ENCODE peak calls at places on chromosome 7, in ten cellular contexts. D, U, C, J, W, K, S, L, Q and N are unnamed samples.

GRCh38 chr7:6590645-6591110 is 857 bp downstream of the INTS15 start:
- ATAC-seq in D (peak; percentile 75), U (no peak), C (no peak), J (peak; percentile 68), W (peak; percentile 44), K (peak; percentile 35), S (no peak), L (no peak), Q (no peak), N (no peak)

GRCh38 chr7:112232212-112232978 is 25.9 kb downstream of the ZNF277 start:
- ATAC-seq in D (no peak), U (no peak), C (no peak), J (no peak), W (peak; percentile 21), K (no peak), S (no peak), L (no peak), Q (no peak), N (no peak)

GRCh38 chr7:137592232-137592896 is 248.8 kb upstream of the PTN start:
- ATAC-seq in D (peak; percentile 90), U (peak; percentile 93), C (peak; percentile 83), J (peak; percentile 91), W (peak; percentile 92), K (peak; percentile 97), S (no peak), L (peak; percentile 92), Q (peak; percentile 78), N (peak; percentile 57)

GRCh38 chr7:322708-323111 is 32.7 kb downstream of the FOXL3 start:
- ATAC-seq in D (no peak), U (no peak), C (no peak), J (no peak), W (no peak), K (no peak), S (no peak), L (no peak), Q (no peak), N (peak; percentile 4)

GRCh38 chr7:45865594-45866410 is 7.1 kb downstream of the CCDC201 start:
- ATAC-seq in D (no peak), U (no peak), C (peak; percentile 18), J (peak; percentile 37), W (no peak), K (no peak), S (no peak), L (no peak), Q (no peak), N (no peak)

GRCh38 chr7:27113991-27114866 is 11.7 kb upstream of the HOXA2 start:
- ATAC-seq in D (peak; percentile 54), U (no peak), C (peak; percentile 49), J (peak; percentile 46), W (peak; percentile 61), K (peak; percentile 42), S (no peak), L (peak; percentile 51), Q (peak; percentile 12), N (peak; percentile 54)

GRCh38 chr7:100418930-100419659 is 9.4 kb downstream of the ZCWPW1 start:
- ATAC-seq in D (peak; percentile 74), U (no peak), C (no peak), J (no peak), W (no peak), K (no peak), S (no peak), L (no peak), Q (no peak), N (no peak)

GRCh38 chr7:135210818-135211178 is 528 bp downstream of the WDR91 start:
- ATAC-seq in D (peak; percentile 35), U (no peak), C (no peak), J (peak; percentile 43), W (peak; percentile 0), K (peak; percentile 3), S (no peak), L (no peak), Q (peak; percentile 2), N (peak; percentile 1)

GRCh38 chr7:125112741-125113309 is 183.2 kb upstream of the POT1 start:
- ATAC-seq in D (no peak), U (no peak), C (no peak), J (no peak), W (no peak), K (no peak), S (no peak), L (no peak), Q (no peak), N (no peak)

GRCh38 chr7:18552943-18553584 is 57.5 kb downstream of the HDAC9 start:
- ATAC-seq in D (no peak), U (peak; percentile 57), C (no peak), J (peak; percentile 95), W (peak; percentile 37), K (no peak), S (no peak), L (peak; percentile 95), Q (no peak), N (no peak)

GRCh38 chr7:140696024-140696678 is 357 bp upstream of the NDUFB2 start:
- ATAC-seq in D (peak; percentile 94), U (peak; percentile 97), C (no peak), J (no peak), W (peak; percentile 96), K (peak; percentile 3), S (peak; percentile 23), L (peak; percentile 97), Q (no peak), N (no peak)

GRCh38 chr7:5396999-5397656 is 26.5 kb downstream of the TNRC18 start:
- ATAC-seq in D (peak; percentile 97), U (peak; percentile 92), C (peak; percentile 95), J (peak; percentile 86), W (peak; percentile 96), K (peak; percentile 96), S (peak; percentile 96), L (peak; percentile 89), Q (peak; percentile 87), N (peak; percentile 93)
- H3K4me3 ChIP-seq in D (peak overlapping the region; percentile 74), U (peak overlapping the region; percentile 46), C (peak overlapping the region; percentile 65), J (peak overlapping the region; percentile 63), W (peak overlapping the region; percentile 52), K (peak overlapping the region; percentile 80), S (peak overlapping the region; percentile 99), L (peak overlapping the region; percentile 21), Q (no peak overlapping the region), N (peak overlapping the region; percentile 46)

GRCh38 chr7:123157606-123158005 is 42.2 kb downstream of the SLC13A1 start:
- ATAC-seq in D (no peak), U (no peak), C (no peak), J (no peak), W (no peak), K (no peak), S (no peak), L (no peak), Q (no peak), N (no peak)

GRCh38 chr7:123151443-123151842 is 48.3 kb downstream of the SLC13A1 start:
- ATAC-seq in D (no peak), U (no peak), C (no peak), J (no peak), W (no peak), K (no peak), S (no peak), L (no peak), Q (no peak), N (no peak)

GRCh38 chr7:123154231-123154860 is 45.4 kb downstream of the SLC13A1 start:
- ATAC-seq in D (peak; percentile 99), U (peak; percentile 84), C (peak; percentile 93), J (peak; percentile 86), W (peak; percentile 99), K (peak; percentile 94), S (peak; percentile 36), L (peak; percentile 86), Q (peak; percentile 83), N (peak; percentile 87)

GRCh38 chr7:123155571-123155970 is 44.2 kb downstream of the SLC13A1 start:
- ATAC-seq in D (no peak), U (no peak), C (no peak), J (no peak), W (no peak), K (no peak), S (no peak), L (no peak), Q (no peak), N (no peak)
- H3K27ac ChIP-seq in D (no peak overlapping the region), U (no peak overlapping the region), C (no peak overlapping the region), J (no peak overlapping the region), W (no peak overlapping the region), K (no peak overlapping the region), S (no peak overlapping the region), L (no peak overlapping the region), Q (no peak overlapping the region), N (no peak overlapping the region)

DNA sequence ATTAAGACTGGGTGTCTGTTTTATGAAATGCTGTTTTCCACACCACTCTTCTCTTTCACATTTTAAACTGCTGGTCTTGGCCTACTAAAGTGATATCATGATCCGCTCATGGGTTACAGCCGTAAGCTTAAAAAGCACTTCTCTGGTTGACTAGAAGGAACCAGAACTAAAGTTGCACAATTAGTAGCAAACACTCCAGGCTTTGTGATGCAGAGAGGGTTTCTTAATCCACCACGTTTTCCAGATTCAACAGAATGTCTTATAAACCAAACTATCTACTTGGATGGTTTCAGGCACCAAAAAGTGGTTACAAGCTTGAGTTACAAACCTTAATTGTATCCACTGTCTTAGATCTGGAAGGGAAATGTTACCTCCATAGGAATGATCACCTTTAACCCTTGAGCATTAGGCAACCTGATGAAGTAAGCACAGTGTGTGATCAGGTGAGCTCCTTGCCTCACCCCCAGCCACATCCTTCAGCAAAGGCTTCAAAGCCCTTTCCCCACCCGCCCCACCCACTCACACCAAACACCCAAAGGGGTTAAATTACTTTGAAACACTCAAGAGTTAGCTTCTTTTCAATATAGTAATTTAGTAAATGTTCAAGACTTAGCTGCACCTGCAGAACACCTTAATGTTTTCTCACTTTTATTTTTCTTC is 3.5 kb downstream of the ELMO1 start:
- ATAC-seq in D (no peak), U (no peak), C (peak; percentile 8), J (no peak), W (peak; percentile 6), K (peak; percentile 3), S (no peak), L (no peak), Q (no peak), N (peak; percentile 22)
- H3K4me3 ChIP-seq in D (no peak overlapping the region), U (no peak overlapping the region), C (no peak overlapping the region), J (no peak overlapping the region), W (no peak overlapping the region), K (no peak overlapping the region), S (no peak overlapping the region), L (no peak overlapping the region), Q (no peak overlapping the region), N (no peak overlapping the region)

GRCh38 chr7:47633134-47633533 is 51.2 kb upstream of the TNS3 start:
- ATAC-seq in D (no peak), U (no peak), C (no peak), J (no peak), W (no peak), K (no peak), S (no peak), L (no peak), Q (no peak), N (no peak)

GRCh38 chr7:47635091-47636090 is 53.5 kb upstream of the TNS3 start:
- ATAC-seq in D (peak; percentile 82), U (peak; percentile 57), C (peak; percentile 75), J (peak; percentile 81), W (peak; percentile 95), K (peak; percentile 89), S (no peak), L (peak; percentile 36), Q (no peak), N (peak; percentile 32)

GRCh38 chr7:47636111-47636692 is 54.3 kb upstream of the TNS3 start:
- ATAC-seq in D (no peak), U (peak; percentile 17), C (no peak), J (peak; percentile 19), W (no peak), K (no peak), S (no peak), L (no peak), Q (peak; percentile 24), N (no peak)

GRCh38 chr7:47636693-47637175 is 54.8 kb upstream of the TNS3 start:
- ATAC-seq in D (no peak), U (peak; percentile 27), C (no peak), J (peak; percentile 22), W (no peak), K (no peak), S (no peak), L (peak; percentile 13), Q (peak; percentile 76), N (no peak)

GRCh38 chr7:47634273-47634672 is 52.4 kb upstream of the TNS3 start:
- ATAC-seq in D (no peak), U (no peak), C (no peak), J (no peak), W (no peak), K (no peak), S (no peak), L (no peak), Q (no peak), N (no peak)
- H3K27ac ChIP-seq in D (peak overlapping the region; percentile 89), U (no peak overlapping the region), C (no peak overlapping the region), J (peak overlapping the region; percentile 96), W (no peak overlapping the region), K (no peak overlapping the region), S (no peak overlapping the region), L (no peak overlapping the region), Q (no peak overlapping the region), N (peak overlapping the region; percentile 35)